ENCODE peak calls at places on chromosomes 12 and 14, in six cellular contexts. One of them, this sample, is unnamed.

GRCh38 chr12:31117203-31118011 is 43.7 kb downstream of the DDX11 start:
- DNase-seq in suprapubic skin: no peak
- DNase-seq in neural progenitor cell: peak; percentile 86
- DNase-seq in thyroid gland: peak; percentile 43
- DNase-seq in RWPE2: no peak
- DNase-seq in left lung: no peak
- DNase-seq in this sample: no peak

GRCh38 chr12:26787125-26787495 is 45.9 kb downstream of the ITPR2 start:
- DNase-seq in RWPE2: no peak
- DNase-seq in neural progenitor cell: peak; percentile 9
- DNase-seq in thyroid gland: no peak
- DNase-seq in left lung: no peak
- DNase-seq in suprapubic skin: no peak
- DNase-seq in this sample: peak; percentile 6

GRCh38 chr12:54300732-54301427 is at the start of gene NFE2:
- DNase-seq in thyroid gland: peak; percentile 77
- DNase-seq in suprapubic skin: peak; percentile 84
- DNase-seq in RWPE2: peak; percentile 80
- DNase-seq in neural progenitor cell: peak; percentile 94
- DNase-seq in left lung: peak; percentile 81
- DNase-seq in this sample: no peak

GRCh38 chr12:47214771-47215170 is 135.0 kb upstream of the AMIGO2 start:
- DNase-seq in left lung: no peak
- DNase-seq in suprapubic skin: no peak
- DNase-seq in RWPE2: no peak
- DNase-seq in thyroid gland: no peak
- DNase-seq in neural progenitor cell: no peak
- DNase-seq in this sample: no peak

GRCh38 chr14:67850066-67850830 is 30.7 kb downstream of the RAD51B start:
- DNase-seq in left lung: no peak
- DNase-seq in RWPE2: no peak
- DNase-seq in neural progenitor cell: no peak
- DNase-seq in thyroid gland: no peak
- DNase-seq in suprapubic skin: no peak
- DNase-seq in this sample: no peak

GRCh38 chr14:58639842-58640484 is 2.2 kb downstream of the DACT1 start:
- DNase-seq in suprapubic skin: no peak
- DNase-seq in left lung: no peak
- DNase-seq in thyroid gland: peak; percentile 54
- DNase-seq in neural progenitor cell: peak; percentile 68
- DNase-seq in RWPE2: no peak
- DNase-seq in this sample: no peak

GRCh38 chr12:11482955-11483354 is 87.6 kb upstream of the PRB2 start:
- DNase-seq in suprapubic skin: no peak
- DNase-seq in left lung: no peak
- DNase-seq in RWPE2: no peak
- DNase-seq in neural progenitor cell: no peak
- DNase-seq in thyroid gland: peak; percentile 34
- DNase-seq in this sample: no peak

GRCh38 chr12:130474599-130474998 is 136.9 kb downstream of the PIWIL1 start:
- DNase-seq in suprapubic skin: no peak
- DNase-seq in neural progenitor cell: no peak
- DNase-seq in RWPE2: no peak
- DNase-seq in left lung: no peak
- DNase-seq in thyroid gland: no peak
- DNase-seq in this sample: no peak

GRCh38 chr14:92798811-92799210 is 4.7 kb downstream of the GOLGA5 start:
- DNase-seq in RWPE2: no peak
- DNase-seq in neural progenitor cell: no peak
- DNase-seq in left lung: no peak
- DNase-seq in thyroid gland: no peak
- DNase-seq in suprapubic skin: no peak
- DNase-seq in this sample: no peak

GRCh38 chr14:33451211-33451610 is 499.7 kb downstream of the EGLN3 start:
- DNase-seq in neural progenitor cell: no peak
- DNase-seq in suprapubic skin: no peak
- DNase-seq in RWPE2: no peak
- DNase-seq in left lung: no peak
- DNase-seq in thyroid gland: peak; percentile 28
- DNase-seq in this sample: no peak

GRCh38 chr12:46160081-46160980 is 108.5 kb downstream of the SLC38A1 start:
- DNase-seq in thyroid gland: peak; percentile 86
- DNase-seq in suprapubic skin: no peak
- DNase-seq in RWPE2: peak; percentile 76
- DNase-seq in left lung: no peak
- DNase-seq in neural progenitor cell: no peak
- DNase-seq in this sample: no peak

GRCh38 chr12:19234171-19234704 is 104.7 kb downstream of the PLEKHA5 start:
- DNase-seq in suprapubic skin: no peak
- DNase-seq in left lung: no peak
- DNase-seq in neural progenitor cell: no peak
- DNase-seq in thyroid gland: no peak
- DNase-seq in RWPE2: no peak
- DNase-seq in this sample: no peak

GRCh38 chr14:24465369-24465768 is 22.8 kb upstream of the SDR39U1 start:
- DNase-seq in thyroid gland: no peak
- DNase-seq in neural progenitor cell: no peak
- DNase-seq in RWPE2: no peak
- DNase-seq in left lung: no peak
- DNase-seq in suprapubic skin: no peak
- DNase-seq in this sample: no peak

GRCh38 chr12:46473634-46474201 is 101.1 kb upstream of the SLC38A2 start:
- DNase-seq in suprapubic skin: no peak
- DNase-seq in RWPE2: peak; percentile 80
- DNase-seq in left lung: peak; percentile 82
- DNase-seq in neural progenitor cell: no peak
- DNase-seq in thyroid gland: peak; percentile 42
- DNase-seq in this sample: peak; percentile 53

GRCh38 chr14:61690039-61690438 is 5.3 kb upstream of the HIF1A start:
- DNase-seq in RWPE2: no peak
- DNase-seq in left lung: no peak
- DNase-seq in neural progenitor cell: no peak
- DNase-seq in suprapubic skin: no peak
- DNase-seq in thyroid gland: no peak
- DNase-seq in this sample: no peak

GRCh38 chr12:65368071-65368470 is 89.6 kb downstream of the MSRB3 start:
- DNase-seq in RWPE2: no peak
- DNase-seq in thyroid gland: no peak
- DNase-seq in neural progenitor cell: peak; percentile 18
- DNase-seq in left lung: no peak
- DNase-seq in suprapubic skin: no peak
- DNase-seq in this sample: no peak

GRCh38 chr14:95023115-95023514 is 134.2 kb downstream of the DICER1 start:
- DNase-seq in neural progenitor cell: no peak
- DNase-seq in suprapubic skin: no peak
- DNase-seq in thyroid gland: no peak
- DNase-seq in RWPE2: no peak
- DNase-seq in left lung: no peak
- DNase-seq in this sample: no peak

GRCh38 chr12:125070117-125070516 is 4.9 kb downstream of the AACS start:
- DNase-seq in thyroid gland: no peak
- DNase-seq in RWPE2: no peak
- DNase-seq in suprapubic skin: no peak
- DNase-seq in neural progenitor cell: peak; percentile 62
- DNase-seq in left lung: no peak
- DNase-seq in this sample: no peak

GRCh38 chr12:117818400-117818799 is 150.4 kb downstream of the KSR2 start:
- DNase-seq in left lung: no peak
- DNase-seq in suprapubic skin: no peak
- DNase-seq in neural progenitor cell: peak; percentile 71
- DNase-seq in RWPE2: no peak
- DNase-seq in thyroid gland: no peak
- DNase-seq in this sample: no peak

GRCh38 chr14:101179691-101180211 is 276.2 kb upstream of the RTL1 start:
- DNase-seq in RWPE2: no peak
- DNase-seq in neural progenitor cell: no peak
- DNase-seq in left lung: peak; percentile 16
- DNase-seq in thyroid gland: no peak
- DNase-seq in suprapubic skin: peak; percentile 72
- DNase-seq in this sample: no peak

GRCh38 chr14:85535316-85535715 is 5.4 kb downstream of the FLRT2 start:
- DNase-seq in RWPE2: no peak
- DNase-seq in neural progenitor cell: no peak
- DNase-seq in suprapubic skin: no peak
- DNase-seq in thyroid gland: no peak
- DNase-seq in left lung: no peak
- DNase-seq in this sample: no peak

GRCh38 chr12:106249411-106250135 is 1.8 kb upstream of the CKAP4 start:
- DNase-seq in RWPE2: no peak
- DNase-seq in left lung: no peak
- DNase-seq in neural progenitor cell: no peak
- DNase-seq in thyroid gland: no peak
- DNase-seq in suprapubic skin: peak; percentile 34
- DNase-seq in this sample: no peak

GRCh38 chr12:29073631-29074239 is 75.3 kb upstream of the FAR2 start:
- DNase-seq in neural progenitor cell: peak; percentile 47
- DNase-seq in thyroid gland: no peak
- DNase-seq in suprapubic skin: no peak
- DNase-seq in left lung: no peak
- DNase-seq in RWPE2: no peak
- DNase-seq in this sample: no peak

GRCh38 chr12:26319511-26319910 is 124.1 kb downstream of the SSPN start:
- DNase-seq in left lung: no peak
- DNase-seq in RWPE2: peak; percentile 37
- DNase-seq in neural progenitor cell: no peak
- DNase-seq in suprapubic skin: peak; percentile 78
- DNase-seq in thyroid gland: peak; percentile 12
- DNase-seq in this sample: no peak

DNA sequence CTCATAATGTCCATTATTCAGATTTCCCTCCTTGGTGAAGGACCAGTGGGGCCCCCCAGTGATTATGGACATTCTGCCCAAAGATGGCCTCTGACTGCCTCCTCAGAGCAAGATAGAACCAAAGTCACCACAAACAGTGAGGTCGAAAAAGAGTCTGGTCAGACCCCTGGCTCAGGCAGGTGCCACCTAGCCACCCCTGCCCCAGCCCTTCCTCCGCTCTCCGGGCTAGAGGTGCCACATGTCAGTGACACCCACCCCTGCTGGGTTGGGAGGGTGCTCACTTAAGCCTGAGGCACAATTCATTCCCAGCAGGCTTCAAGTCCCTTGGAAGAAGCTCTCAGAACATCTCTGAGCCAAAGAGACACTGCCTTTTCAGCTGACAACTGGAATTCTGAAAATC is 50.2 kb downstream of the ISCA2 start:
- DNase-seq in left lung: no peak
- DNase-seq in suprapubic skin: no peak
- DNase-seq in RWPE2: no peak
- DNase-seq in thyroid gland: no peak
- DNase-seq in neural progenitor cell: no peak
- DNase-seq in this sample: no peak
- H3K36me3 ChIP-seq in left lung: no peaks in the 10 kb centered on the region
- H3K36me3 ChIP-seq in suprapubic skin: peaks cover 9% of the 10 kb centered on the region
- H3K36me3 ChIP-seq in RWPE2: peaks cover 75% of the 10 kb centered on the region
- H3K36me3 ChIP-seq in thyroid gland: no peaks in the 10 kb centered on the region
- H3K36me3 ChIP-seq in neural progenitor cell: no peaks in the 10 kb centered on the region
- H3K36me3 ChIP-seq in this sample: peaks cover 55% of the 10 kb centered on the region

GRCh38 chr12:71693126-71693525 is 7.2 kb downstream of the TMEM19 start:
- DNase-seq in left lung: no peak
- DNase-seq in suprapubic skin: no peak
- DNase-seq in RWPE2: no peak
- DNase-seq in thyroid gland: no peak
- DNase-seq in neural progenitor cell: no peak
- DNase-seq in this sample: no peak

GRCh38 chr12:71695782-71696181 is 9.9 kb downstream of the TMEM19 start:
- DNase-seq in left lung: no peak
- DNase-seq in suprapubic skin: no peak
- DNase-seq in thyroid gland: no peak
- DNase-seq in neural progenitor cell: no peak
- DNase-seq in RWPE2: no peak
- DNase-seq in this sample: no peak

GRCh38 chr12:71688961-71689570 is 3.2 kb downstream of the TMEM19 start:
- DNase-seq in neural progenitor cell: no peak
- DNase-seq in suprapubic skin: no peak
- DNase-seq in RWPE2: no peak
- DNase-seq in thyroid gland: no peak
- DNase-seq in left lung: no peak
- DNase-seq in this sample: no peak

GRCh38 chr12:71694099-71694820 is 8.4 kb downstream of the TMEM19 start:
- DNase-seq in thyroid gland: no peak
- DNase-seq in RWPE2: no peak
- DNase-seq in suprapubic skin: no peak
- DNase-seq in neural progenitor cell: peak; percentile 38
- DNase-seq in left lung: no peak
- DNase-seq in this sample: no peak

GRCh38 chr12:71691504-71692129 is 5.7 kb downstream of the TMEM19 start:
- DNase-seq in neural progenitor cell: no peak
- DNase-seq in RWPE2: no peak
- DNase-seq in suprapubic skin: no peak
- DNase-seq in left lung: no peak
- DNase-seq in thyroid gland: no peak
- DNase-seq in this sample: no peak
- H3K4me1 ChIP-seq in neural progenitor cell: peaks cover 7% of the 10 kb centered on the region
- H3K4me1 ChIP-seq in RWPE2: peaks cover 8% of the 10 kb centered on the region
- H3K4me1 ChIP-seq in suprapubic skin: peaks cover 36% of the 10 kb centered on the region
- H3K4me1 ChIP-seq in left lung: peaks cover 10% of the 10 kb centered on the region
- H3K4me1 ChIP-seq in thyroid gland: peaks cover 15% of the 10 kb centered on the region
- H3K4me1 ChIP-seq in this sample: peaks cover 6% of the 10 kb centered on the region

GRCh38 chr12:6584293-6584692 is 16.2 kb upstream of the NOP2 start:
- DNase-seq in thyroid gland: no peak
- DNase-seq in suprapubic skin: no peak
- DNase-seq in RWPE2: no peak
- DNase-seq in left lung: no peak
- DNase-seq in neural progenitor cell: no peak
- DNase-seq in this sample: no peak
- H3K36me3 ChIP-seq in thyroid gland: peaks cover 96% of the 10 kb centered on the region
- H3K36me3 ChIP-seq in suprapubic skin: peaks cover 99% of the 10 kb centered on the region
- H3K36me3 ChIP-seq in RWPE2: peaks cover 99% of the 10 kb centered on the region
- H3K36me3 ChIP-seq in left lung: peaks cover 100% of the 10 kb centered on the region
- H3K36me3 ChIP-seq in neural progenitor cell: peaks cover 36% of the 10 kb centered on the region
- H3K36me3 ChIP-seq in this sample: peaks cover 85% of the 10 kb centered on the region

DNA sequence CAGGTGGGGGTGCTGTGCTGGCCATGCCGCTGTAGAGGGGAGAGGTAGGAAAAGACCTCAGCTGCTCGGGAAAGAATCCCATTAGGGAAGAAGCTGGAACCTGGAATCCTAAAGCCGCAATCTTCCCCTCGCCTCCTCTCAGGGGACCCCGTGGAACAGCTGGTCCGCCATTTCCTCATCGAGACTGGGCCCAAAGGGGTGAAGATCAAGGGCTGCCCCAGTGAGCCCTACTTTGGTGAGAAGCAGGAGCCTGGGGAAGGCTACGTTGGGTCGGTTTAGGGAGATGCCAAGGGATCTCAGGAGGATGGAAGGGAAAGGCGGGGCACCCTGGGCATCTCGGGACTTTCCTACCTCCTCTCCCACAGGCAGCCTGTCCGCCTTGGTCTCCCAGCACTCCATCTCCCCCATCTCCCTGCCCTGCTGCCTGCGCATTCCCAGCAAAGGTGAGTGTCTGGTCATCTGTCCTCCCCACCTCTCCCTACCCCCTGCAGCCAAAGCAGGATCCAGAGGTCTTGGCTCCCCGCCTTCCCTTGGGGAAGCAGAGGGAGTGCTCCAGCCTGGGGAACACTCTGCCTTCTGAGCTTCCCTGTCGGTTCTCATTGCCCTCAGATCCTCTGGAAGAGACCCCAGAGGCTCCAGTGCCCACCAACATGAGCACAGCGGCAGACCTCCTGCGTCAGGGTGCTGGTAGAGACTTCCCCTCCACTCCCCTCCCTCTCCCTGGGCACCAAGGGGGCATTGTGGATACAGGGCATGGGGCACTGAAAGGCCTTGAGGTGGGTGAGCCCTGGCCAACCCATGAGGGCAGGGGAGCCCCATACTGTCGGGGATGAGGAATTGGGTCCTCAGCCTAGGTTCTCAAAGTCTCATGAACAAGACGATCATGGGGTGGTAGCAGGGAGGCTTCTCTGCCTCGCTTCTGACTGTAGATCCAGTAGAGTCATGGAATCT is 12.4 kb downstream of the TNS2 start:
- DNase-seq in thyroid gland: no peak
- DNase-seq in neural progenitor cell: no peak
- DNase-seq in left lung: peak; percentile 31
- DNase-seq in suprapubic skin: peak; percentile 78
- DNase-seq in RWPE2: no peak
- DNase-seq in this sample: no peak
- H3K4me1 ChIP-seq in thyroid gland: peaks cover 26% of the 10 kb centered on the region
- H3K4me1 ChIP-seq in neural progenitor cell: no peaks in the 10 kb centered on the region
- H3K4me1 ChIP-seq in left lung: peaks cover 8% of the 10 kb centered on the region
- H3K4me1 ChIP-seq in suprapubic skin: peaks cover 69% of the 10 kb centered on the region
- H3K4me1 ChIP-seq in RWPE2: peaks cover 8% of the 10 kb centered on the region
- H3K4me1 ChIP-seq in this sample: peaks cover 75% of the 10 kb centered on the region

This sample was measured in thoracic aorta.